ENCODE peak calls at places on chromosomes 1 and 21, in five cellular contexts. Y, Q, T, K and H are unnamed samples.

GRCh38 chr1:107532318-107532717 is 391.5 kb downstream of the NTNG1 start:
- DNase-seq in Y (peak), Q (no peak), T (no peak), K (no peak), H (no peak)

GRCh38 chr1:226954777-226955176 is 14.7 kb downstream of the COQ8A start:
- DNase-seq in Y (no peak), Q (no peak), T (peak), K (no peak), H (no peak)

GRCh38 chr1:32893198-32894018 is 7.1 kb downstream of the HPCA start:
- DNase-seq in Y (peak), Q (no peak), T (peak), K (peak), H (peak)

GRCh38 chr1:8303876-8304275 is 14.0 kb upstream of the SLC45A1 start:
- DNase-seq in Y (no peak), Q (no peak), T (no peak), K (no peak), H (no peak)

GRCh38 chr1:162279099-162279498 is 97.6 kb downstream of the SPATA46 start:
- DNase-seq in Y (peak), Q (no peak), T (no peak), K (no peak), H (no peak)

GRCh38 chr1:208988811-208989222 is 594.7 kb upstream of the CAMK1G start:
- DNase-seq in Y (no peak), Q (no peak), T (no peak), K (no peak), H (no peak)

GRCh38 chr1:173870252-173871075 is 2.3 kb downstream of the ZBTB37 start:
- DNase-seq in Y (no peak), Q (peak), T (no peak), K (no peak), H (peak)

GRCh38 chr1:77961392-77961791 is 17.5 kb downstream of the FUBP1 start:
- DNase-seq in Y (no peak), Q (no peak), T (no peak), K (no peak), H (no peak)

GRCh38 chr1:77354996-77355395 is 73.2 kb downstream of the AK5 start:
- DNase-seq in Y (no peak), Q (no peak), T (no peak), K (no peak), H (no peak)

GRCh38 chr1:2556277-2557145 is at the start of gene TNFRSF14:
- DNase-seq in Y (no peak), Q (no peak), T (peak), K (peak), H (peak)

GRCh38 chr1:27405074-27405473 is 12.7 kb downstream of the GPR3 start:
- DNase-seq in Y (no peak), Q (no peak), T (peak), K (peak), H (no peak)

GRCh38 chr21:37059181-37059580 is 13.7 kb downstream of the PIGP start:
- DNase-seq in Y (no peak), Q (no peak), T (no peak), K (no peak), H (no peak)